ENCODE peak calls at places on chromosome 22, in six cellular contexts. One of them, this sample, is unnamed. For H3K27me3, the result is how much of the 10 kb centered on the place peaks cover.

GRCh38 chr22:34696557-34696956 is 369.4 kb upstream of the ISX start:
- DNase-seq in hepatocyte: peak
- DNase-seq in PC-3: no peak
- DNase-seq in HCT116: no peak
- DNase-seq in CD8-positive, alpha-beta T cell: no peak
- DNase-seq in brain microvascular endothelial cell: no peak
- DNase-seq in this sample: no peak

GRCh38 chr22:25822344-25822743 is 80.4 kb downstream of the MYO18B start:
- DNase-seq in hepatocyte: no peak
- DNase-seq in HCT116: no peak
- DNase-seq in CD8-positive, alpha-beta T cell: no peak
- DNase-seq in PC-3: no peak
- DNase-seq in brain microvascular endothelial cell: no peak
- DNase-seq in this sample: no peak

GRCh38 chr22:42990131-42990838 is 24.7 kb downstream of the PACSIN2 start:
- DNase-seq in hepatocyte: peak
- DNase-seq in brain microvascular endothelial cell: peak
- DNase-seq in PC-3: peak
- DNase-seq in CD8-positive, alpha-beta T cell: no peak
- DNase-seq in HCT116: no peak
- DNase-seq in this sample: no peak

GRCh38 chr22:17634696-17635095 is 3.9 kb upstream of the BCL2L13 start:
- DNase-seq in CD8-positive, alpha-beta T cell: no peak
- DNase-seq in HCT116: no peak
- DNase-seq in brain microvascular endothelial cell: no peak
- DNase-seq in hepatocyte: no peak
- DNase-seq in PC-3: no peak
- DNase-seq in this sample: no peak

GRCh38 chr22:31530816-31531180 is 34.5 kb downstream of the SFI1 start:
- DNase-seq in PC-3: peak
- DNase-seq in brain microvascular endothelial cell: no peak
- DNase-seq in HCT116: no peak
- DNase-seq in hepatocyte: no peak
- DNase-seq in CD8-positive, alpha-beta T cell: no peak
- DNase-seq in this sample: no peak

GRCh38 chr22:42368379-42369249 is 63.6 kb downstream of the NFAM1 start:
- DNase-seq in CD8-positive, alpha-beta T cell: peak
- DNase-seq in PC-3: no peak
- DNase-seq in HCT116: no peak
- DNase-seq in hepatocyte: peak
- DNase-seq in brain microvascular endothelial cell: no peak
- DNase-seq in this sample: peak

GRCh38 chr22:37639070-37639760 is at the start of gene SH3BP1:
- DNase-seq in CD8-positive, alpha-beta T cell: peak
- DNase-seq in HCT116: no peak
- DNase-seq in PC-3: peak
- DNase-seq in brain microvascular endothelial cell: no peak
- DNase-seq in hepatocyte: peak
- DNase-seq in this sample: peak

GRCh38 chr22:38074181-38075104 is 9.5 kb downstream of the SLC16A8 start:
- DNase-seq in CD8-positive, alpha-beta T cell: no peak
- DNase-seq in brain microvascular endothelial cell: no peak
- DNase-seq in PC-3: no peak
- DNase-seq in HCT116: no peak
- DNase-seq in hepatocyte: no peak
- DNase-seq in this sample: no peak

GRCh38 chr22:22942511-22943329 is 55.1 kb downstream of the IGLL5 start:
- DNase-seq in brain microvascular endothelial cell: peak
- DNase-seq in hepatocyte: peak
- DNase-seq in HCT116: peak
- DNase-seq in PC-3: peak
- DNase-seq in CD8-positive, alpha-beta T cell: peak
- DNase-seq in this sample: peak

GRCh38 chr22:44685384-44686056 is 16.5 kb upstream of the PRR5 start:
- DNase-seq in PC-3: peak
- DNase-seq in brain microvascular endothelial cell: peak
- DNase-seq in CD8-positive, alpha-beta T cell: peak
- DNase-seq in hepatocyte: peak
- DNase-seq in HCT116: peak
- DNase-seq in this sample: peak

GRCh38 chr22:25153961-25154685 is 45.5 kb upstream of the CRYBB3 start:
- DNase-seq in HCT116: no peak
- DNase-seq in brain microvascular endothelial cell: peak
- DNase-seq in PC-3: peak
- DNase-seq in CD8-positive, alpha-beta T cell: no peak
- DNase-seq in hepatocyte: peak
- DNase-seq in this sample: peak

GRCh38 chr22:42565956-42566355 is 12.2 kb downstream of the SERHL2 start:
- DNase-seq in hepatocyte: no peak
- DNase-seq in CD8-positive, alpha-beta T cell: no peak
- DNase-seq in PC-3: no peak
- DNase-seq in HCT116: no peak
- DNase-seq in brain microvascular endothelial cell: no peak
- DNase-seq in this sample: no peak

GRCh38 chr22:36619797-36620390 is 83.7 kb downstream of the CACNG2 start:
- DNase-seq in brain microvascular endothelial cell: no peak
- DNase-seq in PC-3: peak
- DNase-seq in hepatocyte: no peak
- DNase-seq in CD8-positive, alpha-beta T cell: no peak
- DNase-seq in HCT116: no peak
- DNase-seq in this sample: no peak

GRCh38 chr22:22410121-22410520 is 98.4 kb downstream of the ZNF280B start:
- DNase-seq in HCT116: no peak
- DNase-seq in PC-3: no peak
- DNase-seq in CD8-positive, alpha-beta T cell: no peak
- DNase-seq in hepatocyte: no peak
- DNase-seq in brain microvascular endothelial cell: no peak
- DNase-seq in this sample: no peak

GRCh38 chr22:39514373-39514973 is 5.9 kb upstream of the ATF4 start:
- DNase-seq in CD8-positive, alpha-beta T cell: peak
- DNase-seq in PC-3: peak
- DNase-seq in hepatocyte: peak
- DNase-seq in HCT116: no peak
- DNase-seq in brain microvascular endothelial cell: peak
- DNase-seq in this sample: peak

GRCh38 chr22:45316796-45317526 is 7.2 kb downstream of the FAM118A start:
- DNase-seq in HCT116: no peak
- DNase-seq in CD8-positive, alpha-beta T cell: no peak
- DNase-seq in brain microvascular endothelial cell: no peak
- DNase-seq in PC-3: no peak
- DNase-seq in hepatocyte: no peak
- DNase-seq in this sample: no peak

GRCh38 chr22:44391026-44391425 is 78.3 kb upstream of the SHISAL1 start:
- DNase-seq in CD8-positive, alpha-beta T cell: no peak
- DNase-seq in hepatocyte: no peak
- DNase-seq in brain microvascular endothelial cell: no peak
- DNase-seq in PC-3: no peak
- DNase-seq in HCT116: no peak
- DNase-seq in this sample: no peak

GRCh38 chr22:50011447-50012200 is 941 bp downstream of the IL17REL start:
- DNase-seq in hepatocyte: peak
- DNase-seq in brain microvascular endothelial cell: no peak
- DNase-seq in PC-3: no peak
- DNase-seq in HCT116: no peak
- DNase-seq in CD8-positive, alpha-beta T cell: no peak
- DNase-seq in this sample: no peak

GRCh38 chr22:37266581-37267127 is 15.7 kb upstream of the CYTH4 start:
- DNase-seq in hepatocyte: no peak
- DNase-seq in brain microvascular endothelial cell: no peak
- DNase-seq in HCT116: no peak
- DNase-seq in PC-3: no peak
- DNase-seq in CD8-positive, alpha-beta T cell: no peak
- DNase-seq in this sample: no peak

GRCh38 chr22:39658367-39658766 is 87.8 kb downstream of the CACNA1I start:
- DNase-seq in CD8-positive, alpha-beta T cell: peak
- DNase-seq in PC-3: no peak
- DNase-seq in brain microvascular endothelial cell: no peak
- DNase-seq in HCT116: no peak
- DNase-seq in hepatocyte: no peak
- DNase-seq in this sample: no peak

GRCh38 chr22:41875531-41876242 is 39.2 kb downstream of the SHISA8 start:
- DNase-seq in PC-3: no peak
- DNase-seq in brain microvascular endothelial cell: no peak
- DNase-seq in HCT116: no peak
- DNase-seq in hepatocyte: no peak
- DNase-seq in CD8-positive, alpha-beta T cell: no peak
- DNase-seq in this sample: no peak

GRCh38 chr22:45482169-45482568 is 20.5 kb upstream of the FBLN1 start:
- DNase-seq in hepatocyte: no peak
- DNase-seq in HCT116: no peak
- DNase-seq in brain microvascular endothelial cell: no peak
- DNase-seq in CD8-positive, alpha-beta T cell: no peak
- DNase-seq in PC-3: no peak
- DNase-seq in this sample: no peak

GRCh38 chr22:36923458-36923784 is 10.0 kb downstream of the CSF2RB start:
- DNase-seq in CD8-positive, alpha-beta T cell: no peak
- DNase-seq in HCT116: no peak
- DNase-seq in brain microvascular endothelial cell: no peak
- DNase-seq in PC-3: no peak
- DNase-seq in hepatocyte: no peak
- DNase-seq in this sample: no peak

GRCh38 chr22:17257091-17257490 is 37.9 kb upstream of the ADA2 start:
- DNase-seq in HCT116: no peak
- DNase-seq in CD8-positive, alpha-beta T cell: no peak
- DNase-seq in hepatocyte: no peak
- DNase-seq in PC-3: no peak
- DNase-seq in brain microvascular endothelial cell: no peak
- DNase-seq in this sample: no peak

GRCh38 chr22:35150163-35151107 is 84.5 kb downstream of the ISX start:
- DNase-seq in HCT116: peak
- DNase-seq in hepatocyte: peak
- DNase-seq in PC-3: peak
- DNase-seq in CD8-positive, alpha-beta T cell: peak
- DNase-seq in brain microvascular endothelial cell: peak
- DNase-seq in this sample: peak

GRCh38 chr22:39818050-39818449 is 75.5 kb downstream of the ENTHD1 start:
- DNase-seq in CD8-positive, alpha-beta T cell: no peak
- DNase-seq in brain microvascular endothelial cell: peak
- DNase-seq in hepatocyte: no peak
- DNase-seq in PC-3: no peak
- DNase-seq in HCT116: no peak
- DNase-seq in this sample: no peak

GRCh38 chr22:42091446-42091764 is 833 bp upstream of the NDUFA6 start:
- DNase-seq in PC-3: no peak
- DNase-seq in HCT116: no peak
- DNase-seq in CD8-positive, alpha-beta T cell: no peak
- DNase-seq in brain microvascular endothelial cell: no peak
- DNase-seq in hepatocyte: no peak
- DNase-seq in this sample: no peak

GRCh38 chr22:46473896-46474557 is 63.4 kb downstream of the CELSR1 start:
- DNase-seq in PC-3: no peak
- DNase-seq in CD8-positive, alpha-beta T cell: no peak
- DNase-seq in hepatocyte: no peak
- DNase-seq in brain microvascular endothelial cell: no peak
- DNase-seq in HCT116: no peak
- DNase-seq in this sample: no peak

DNA sequence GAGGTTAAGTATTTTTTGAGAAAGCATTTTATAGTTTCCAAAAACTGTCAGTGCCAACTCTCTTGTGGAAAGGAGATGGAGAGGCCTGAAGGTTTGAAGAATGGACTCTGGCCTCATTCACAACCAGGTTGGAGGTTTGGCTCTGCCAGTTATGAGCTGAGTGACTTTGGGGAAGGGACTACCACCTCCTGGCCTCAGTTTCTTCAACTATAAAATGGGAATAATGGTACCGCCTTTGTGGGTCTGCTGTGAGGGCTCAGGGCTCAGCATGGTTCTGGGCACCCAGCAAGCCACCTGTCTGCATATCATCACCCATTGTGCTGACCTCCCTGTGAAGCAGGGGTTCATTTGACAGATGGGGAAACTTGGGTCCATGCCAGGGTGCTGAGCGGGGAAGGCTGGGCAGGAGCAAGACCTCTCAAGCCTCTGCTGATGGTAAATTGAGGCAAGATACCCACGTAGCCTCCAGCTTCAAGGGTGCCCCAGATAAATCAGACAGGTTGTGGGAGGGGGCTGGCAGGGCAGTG is 3.5 kb upstream of the LIF start:
- DNase-seq in hepatocyte: no peak
- DNase-seq in brain microvascular endothelial cell: no peak
- DNase-seq in PC-3: no peak
- DNase-seq in HCT116: no peak
- DNase-seq in CD8-positive, alpha-beta T cell: no peak
- DNase-seq in this sample: no peak
- H3K27me3 ChIP-seq in hepatocyte: under half
- H3K27me3 ChIP-seq in brain microvascular endothelial cell: under half
- H3K27me3 ChIP-seq in PC-3: under half
- H3K27me3 ChIP-seq in HCT116: under half
- H3K27me3 ChIP-seq in CD8-positive, alpha-beta T cell: under half
- H3K27me3 ChIP-seq in this sample: under half

DNA sequence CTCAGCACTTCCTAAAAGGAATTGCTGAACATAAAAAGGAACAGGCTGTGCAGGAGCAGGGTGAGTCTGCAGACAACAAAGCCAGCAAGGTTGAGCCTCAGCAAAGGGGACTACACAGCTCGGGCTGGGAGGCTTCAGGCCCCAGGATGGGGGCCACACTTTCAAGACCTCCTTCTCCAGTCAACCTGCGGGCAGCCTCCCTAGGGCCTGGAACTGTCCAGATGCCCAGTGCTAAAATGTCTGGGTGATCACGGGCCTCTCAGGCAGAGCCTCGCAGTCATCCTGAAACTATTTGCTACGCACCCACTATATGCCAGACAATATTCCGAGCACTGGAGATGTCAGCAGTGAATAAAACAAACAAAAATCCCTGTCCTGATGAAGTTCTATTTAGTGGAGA is 3.9 kb upstream of the NEFH start:
- DNase-seq in brain microvascular endothelial cell: no peak
- DNase-seq in hepatocyte: no peak
- DNase-seq in CD8-positive, alpha-beta T cell: no peak
- DNase-seq in HCT116: no peak
- DNase-seq in PC-3: no peak
- DNase-seq in this sample: no peak
- H3K27me3 ChIP-seq in brain microvascular endothelial cell: under half
- H3K27me3 ChIP-seq in hepatocyte: half or more
- H3K27me3 ChIP-seq in CD8-positive, alpha-beta T cell: under half
- H3K27me3 ChIP-seq in HCT116: under half
- H3K27me3 ChIP-seq in PC-3: under half
- H3K27me3 ChIP-seq in this sample: under half

GRCh38 chr22:48938741-48939140 is 888.9 kb downstream of the BRD1 start:
- DNase-seq in HCT116: no peak
- DNase-seq in hepatocyte: no peak
- DNase-seq in CD8-positive, alpha-beta T cell: no peak
- DNase-seq in PC-3: no peak
- DNase-seq in brain microvascular endothelial cell: no peak
- DNase-seq in this sample: peak
- H3K27me3 ChIP-seq in HCT116: under half
- H3K27me3 ChIP-seq in hepatocyte: under half
- H3K27me3 ChIP-seq in CD8-positive, alpha-beta T cell: under half
- H3K27me3 ChIP-seq in PC-3: under half
- H3K27me3 ChIP-seq in brain microvascular endothelial cell: under half
- H3K27me3 ChIP-seq in this sample: under half

DNA sequence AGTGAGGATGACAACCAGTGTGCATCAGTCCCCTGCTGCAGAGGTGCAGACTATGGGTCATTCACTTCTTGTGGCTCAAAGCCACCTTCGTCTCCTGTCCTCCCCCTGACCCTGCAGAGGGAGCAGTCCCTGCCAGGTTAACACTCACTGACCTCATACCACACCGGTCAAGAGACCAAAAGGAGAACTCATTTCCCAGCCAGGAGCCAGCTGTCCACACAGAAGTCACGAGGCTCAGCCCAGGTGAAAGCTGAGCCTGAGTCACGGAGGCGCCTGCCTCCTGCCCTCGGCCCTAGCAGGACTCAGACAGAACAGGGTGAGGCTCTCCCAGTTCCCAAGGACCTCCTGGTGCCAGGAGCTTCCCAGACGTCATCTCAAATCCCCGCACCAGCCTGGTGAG is 103.7 kb downstream of the MN1 start:
- DNase-seq in PC-3: no peak
- DNase-seq in brain microvascular endothelial cell: no peak
- DNase-seq in HCT116: no peak
- DNase-seq in CD8-positive, alpha-beta T cell: no peak
- DNase-seq in hepatocyte: no peak
- DNase-seq in this sample: no peak
- H3K27me3 ChIP-seq in PC-3: under half
- H3K27me3 ChIP-seq in brain microvascular endothelial cell: under half
- H3K27me3 ChIP-seq in HCT116: under half
- H3K27me3 ChIP-seq in CD8-positive, alpha-beta T cell: under half
- H3K27me3 ChIP-seq in hepatocyte: under half
- H3K27me3 ChIP-seq in this sample: under half